ENCODE peak calls at places on chromosomes 12 and 14, in six cellular contexts. Y is GM06990, M is upper lobe of right lung, U is NCI-H774, D is T-cell, X is cardiac fibroblast. I is an unnamed sample.

GRCh38 chr14:87483651-87484260 is 509.2 kb downstream of the GALC start:
- DNase-seq in Y (no peak), M (no peak), U (no peak), D (no peak), X (no peak), I (peak)

GRCh38 chr12:76399040-76399439 is 50.8 kb upstream of the BBS10 start:
- DNase-seq in Y (no peak), M (no peak), U (no peak), D (no peak), X (no peak), I (no peak)

GRCh38 chr12:14185441-14186192 is 179.9 kb upstream of the ATF7IP start:
- DNase-seq in Y (peak), M (no peak), U (peak), D (no peak), X (peak), I (peak)

GRCh38 chr12:7065073-7065623 is 4.6 kb downstream of the C1S start:
- DNase-seq in Y (no peak), M (no peak), U (no peak), D (no peak), X (no peak), I (no peak)

GRCh38 chr12:117202556-117202955 is 12.3 kb upstream of the FBXO21 start:
- DNase-seq in Y (no peak), M (no peak), U (no peak), D (no peak), X (no peak), I (no peak)

GRCh38 chr12:117182866-117183265 is 7.4 kb downstream of the FBXO21 start:
- DNase-seq in Y (no peak), M (no peak), U (no peak), D (no peak), X (no peak), I (no peak)

GRCh38 chr14:50344116-50344775 is 32.1 kb downstream of the DMAC2L start:
- DNase-seq in Y (peak), M (no peak), U (no peak), D (no peak), X (no peak), I (peak)

GRCh38 chr12:41681898-41682297 is 462.8 kb downstream of the GXYLT1 start:
- DNase-seq in Y (no peak), M (no peak), U (peak), D (no peak), X (no peak), I (no peak)

GRCh38 chr14:49770212-49770817 is 2.4 kb downstream of the KLHDC2 start:
- DNase-seq in Y (no peak), M (no peak), U (no peak), D (no peak), X (peak), I (peak)

GRCh38 chr12:81378601-81379000 is 300.7 kb downstream of the ACSS3 start:
- DNase-seq in Y (no peak), M (no peak), U (no peak), D (no peak), X (no peak), I (no peak)

GRCh38 chr14:22296722-22297121 is 292.3 kb downstream of the DAD1 start:
- DNase-seq in Y (no peak), M (no peak), U (no peak), D (no peak), X (peak), I (no peak)

GRCh38 chr12:70983692-70984091 is 63.2 kb upstream of the PTPRR start:
- DNase-seq in Y (no peak), M (no peak), U (no peak), D (no peak), X (peak), I (no peak)

GRCh38 chr12:79886917-79887519 is 47.9 kb downstream of the PPP1R12A start:
- DNase-seq in Y (peak), M (no peak), U (peak), D (no peak), X (peak), I (peak)

GRCh38 chr14:75247286-75247922 is 31.2 kb upstream of the FOS start:
- DNase-seq in Y (peak), M (no peak), U (no peak), D (peak), X (no peak), I (no peak)

GRCh38 chr14:54642950-54643695 is 76.2 kb downstream of the SAMD4A start:
- DNase-seq in Y (no peak), M (no peak), U (no peak), D (no peak), X (peak), I (peak)

GRCh38 chr12:101697930-101698781 is 716 bp downstream of the CHPT1 start:
- DNase-seq in Y (peak), M (peak), U (peak), D (peak), X (peak), I (peak)

GRCh38 chr12:62730649-62731377 is 204.1 kb downstream of the PPM1H start:
- DNase-seq in Y (no peak), M (no peak), U (no peak), D (no peak), X (peak), I (peak)

GRCh38 chr14:24351517-24351916 is 11.7 kb upstream of the RIPK3 start:
- DNase-seq in Y (no peak), M (no peak), U (no peak), D (no peak), X (peak), I (peak)

GRCh38 chr12:64682572-64683277 is 72.4 kb downstream of the RASSF3 start:
- DNase-seq in Y (no peak), M (no peak), U (peak), D (peak), X (peak), I (peak)

GRCh38 chr12:2346405-2346804 is 293.6 kb downstream of the CACNA1C start:
- DNase-seq in Y (no peak), M (no peak), U (no peak), D (no peak), X (no peak), I (no peak)

GRCh38 chr12:120167529-120168095 is 26.9 kb downstream of the GCN1 start:
- DNase-seq in Y (peak), M (no peak), U (no peak), D (no peak), X (no peak), I (no peak)

GRCh38 chr12:7479784-7480183 is 23.8 kb downstream of the CD163 start:
- DNase-seq in Y (no peak), M (no peak), U (no peak), D (no peak), X (no peak), I (no peak)

GRCh38 chr12:130829391-130830245 is 9.4 kb downstream of the STX2 start:
- DNase-seq in Y (no peak), M (no peak), U (no peak), D (no peak), X (no peak), I (no peak)

I was measured in MCF 10A.